ENCODE peak calls at places on chromosomes 1 and 21, in four cellular contexts. N is endodermal cell, S is left ventricle myocardium inferior, V is transverse colon. K is an unnamed sample. For H3K4me1, the result is how much of the 10 kb centered on the place peaks cover.

GRCh38 chr1:167460836-167461235 is 57.5 kb downstream of the CD247 start:
- DNase-seq in N (no peak), S (no peak), V (no peak), K (no peak)

GRCh38 chr1:203559523-203559922 is 65.6 kb downstream of the OPTC start:
- DNase-seq in N (no peak), S (no peak), V (no peak), K (peak)

GRCh38 chr1:248828845-248829244 is 3.1 kb upstream of the SH3BP5L start:
- DNase-seq in N (no peak), S (no peak), V (no peak), K (no peak)

GRCh38 chr21:28333455-28334108 is 659.1 kb downstream of the LTN1 start:
- DNase-seq in N (no peak), S (no peak), V (no peak), K (no peak)

GRCh38 chr1:77900687-77901293 is 12.4 kb downstream of the NEXN start:
- DNase-seq in N (peak), S (no peak), V (peak), K (peak)

GRCh38 chr1:227948493-227949260 is 945 bp upstream of the WNT9A start:
- DNase-seq in N (no peak), S (no peak), V (no peak), K (peak)

GRCh38 chr1:207918571-207918970 is 7.6 kb upstream of the CD34 start:
- DNase-seq in N (no peak), S (no peak), V (no peak), K (no peak)

GRCh38 chr1:191162762-191163161 is 685.1 kb upstream of the BRINP3 start:
- DNase-seq in N (no peak), S (no peak), V (no peak), K (no peak)

GRCh38 chr1:53196485-53197271 is at the start of gene CPT2:
- DNase-seq in N (peak), S (peak), V (peak), K (peak)

GRCh38 chr1:245888809-245889208 is 618.3 kb downstream of the SMYD3 start:
- DNase-seq in N (peak), S (no peak), V (no peak), K (no peak)

GRCh38 chr1:24984800-24985552 is 54.9 kb upstream of the RUNX3 start:
- DNase-seq in N (peak), S (no peak), V (no peak), K (no peak)

GRCh38 chr1:223189903-223190724 is 47.1 kb upstream of the TLR5 start:
- DNase-seq in N (peak), S (no peak), V (no peak), K (no peak)

GRCh38 chr1:89607888-89608626 is 24.9 kb upstream of the LRRC8C start:
- DNase-seq in N (no peak), S (peak), V (no peak), K (no peak)

GRCh38 chr1:4801192-4801924 is 146.9 kb downstream of the AJAP1 start:
- DNase-seq in N (no peak), S (peak), V (peak), K (no peak)

GRCh38 chr1:234583755-234584430 is 26.1 kb downstream of the IRF2BP2 start:
- DNase-seq in N (no peak), S (no peak), V (no peak), K (peak)

GRCh38 chr21:25350056-25350455 is 257.2 kb downstream of the MRPL39 start:
- DNase-seq in N (peak), S (no peak), V (no peak), K (no peak)

GRCh38 chr1:6998267-6998666 is 213.0 kb downstream of the CAMTA1 start:
- DNase-seq in N (peak), S (peak), V (peak), K (no peak)

GRCh38 chr1:145958734-145959133 is 917 bp upstream of the LIX1L start:
- DNase-seq in N (no peak), S (no peak), V (no peak), K (no peak)
- H3K4me1 ChIP-seq in N (under half), S (half or more), V (half or more), K (half or more)

DNA sequence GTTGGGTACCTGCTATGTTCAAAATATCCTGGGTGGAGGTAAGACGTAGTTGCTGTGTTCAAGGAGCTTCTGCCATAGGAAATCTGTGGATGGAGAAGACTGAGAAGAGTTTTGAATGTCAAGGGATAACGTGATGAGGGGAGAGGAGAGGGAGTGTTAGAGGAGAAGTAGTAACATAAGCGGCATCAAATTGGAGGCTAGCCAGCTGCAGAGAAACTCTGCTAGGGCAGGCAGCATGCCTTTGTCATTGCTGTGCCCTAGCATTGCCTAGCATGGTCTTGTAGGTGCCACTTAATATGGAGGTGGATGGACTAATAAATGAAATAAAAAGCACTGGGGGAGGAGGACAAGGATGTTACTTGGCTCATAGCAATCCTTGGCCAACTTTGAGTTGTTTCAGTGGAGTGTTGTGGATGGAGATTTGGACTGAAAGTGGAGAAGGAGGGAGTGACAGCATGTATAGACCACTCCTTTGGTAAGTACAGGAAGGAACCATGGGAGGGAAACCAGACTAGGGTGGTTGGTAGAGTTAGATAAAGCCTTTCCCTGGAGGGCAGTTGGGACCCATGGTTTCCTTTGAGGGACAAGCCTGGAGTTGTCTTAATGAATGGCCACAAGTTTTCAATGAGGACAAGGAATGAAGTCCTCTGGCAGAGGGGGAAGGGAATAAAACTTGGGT is 6.3 kb downstream of the VANGL1 start:
- DNase-seq in N (peak), S (no peak), V (no peak), K (no peak)
- H3K27ac ChIP-seq in N (no peak), S (no peak), V (no peak), K (no peak)

GRCh38 chr1:206736878-206737728 is 33.5 kb upstream of the IL19 start:
- DNase-seq in N (no peak), S (no peak), V (peak), K (no peak)

GRCh38 chr1:206737729-206738222 is 32.8 kb upstream of the IL19 start:
- DNase-seq in N (no peak), S (no peak), V (no peak), K (no peak)

GRCh38 chr1:206741142-206741701 is 29.4 kb upstream of the IL19 start:
- DNase-seq in N (no peak), S (no peak), V (no peak), K (no peak)

GRCh38 chr1:206739411-206740076 is 31.0 kb upstream of the IL19 start:
- DNase-seq in N (no peak), S (no peak), V (peak), K (no peak)

GRCh38 chr1:206738370-206739366 is 31.9 kb upstream of the IL19 start:
- DNase-seq in N (peak), S (no peak), V (no peak), K (no peak)
- TF ChIP-seq CTCF in N (peak), S (peak), V (no peak), K (no peak)

DNA sequence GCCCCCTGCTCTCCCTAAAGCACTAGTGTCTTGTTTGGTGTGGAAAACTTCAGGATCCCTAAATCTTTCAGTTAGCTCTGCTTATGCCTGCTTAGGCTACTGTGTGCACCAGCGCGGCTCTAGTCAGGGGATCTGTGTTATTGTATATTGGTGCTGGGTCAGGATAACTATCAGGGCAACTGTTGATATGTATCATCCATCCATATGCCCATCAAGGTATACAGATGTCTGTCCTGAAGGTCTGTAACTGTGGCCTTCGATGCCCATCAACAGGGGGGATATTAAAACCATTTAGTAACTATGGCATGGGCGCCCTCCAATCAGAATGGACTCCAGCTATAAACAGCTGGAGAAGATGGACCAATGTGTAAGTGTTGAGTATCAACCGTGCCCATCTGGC is 12.4 kb downstream of the NT5C1A start:
- DNase-seq in N (no peak), S (no peak), V (no peak), K (no peak)
- H3K4me1 ChIP-seq in N (under half), S (under half), V (under half), K (under half)

DNA sequence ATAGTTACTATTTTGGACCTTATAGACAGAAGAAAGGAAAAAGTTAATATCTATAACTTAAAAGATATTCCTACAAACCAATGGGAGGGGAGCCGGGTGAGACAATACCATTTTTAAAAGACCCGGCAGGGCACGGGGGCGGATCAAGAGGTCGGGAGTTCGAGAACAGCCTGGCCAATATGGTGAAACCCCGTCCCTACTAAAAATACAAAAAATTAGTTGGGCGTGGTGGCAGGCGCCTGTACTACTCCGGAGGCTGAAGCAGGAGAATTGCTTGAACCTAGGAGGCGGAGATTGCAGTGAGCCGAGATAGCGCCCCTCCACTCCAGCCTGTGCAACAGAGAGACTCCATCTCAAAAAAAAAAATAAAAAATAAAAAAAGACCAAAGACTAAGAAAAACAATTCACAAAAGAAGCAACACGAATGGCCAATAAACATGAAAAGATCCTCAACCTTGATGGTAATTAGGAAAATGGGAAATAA is 1.2 kb upstream of the PSMB2 start:
- DNase-seq in N (no peak), S (no peak), V (peak), K (no peak)
- H3K27ac ChIP-seq in N (no peak), S (peak), V (peak), K (peak)

GRCh38 chr1:243473281-243474210 is 217.7 kb downstream of the SDCCAG8 start:
- DNase-seq in N (peak), S (no peak), V (no peak), K (no peak)

GRCh38 chr1:243471026-243471685 is 215.3 kb downstream of the SDCCAG8 start:
- DNase-seq in N (peak), S (no peak), V (no peak), K (no peak)

GRCh38 chr1:243474384-243474851 is 218.6 kb downstream of the SDCCAG8 start:
- DNase-seq in N (peak), S (no peak), V (no peak), K (no peak)

GRCh38 chr1:243471754-243472725 is 216.2 kb downstream of the SDCCAG8 start:
- DNase-seq in N (peak), S (no peak), V (no peak), K (no peak)

DNA sequence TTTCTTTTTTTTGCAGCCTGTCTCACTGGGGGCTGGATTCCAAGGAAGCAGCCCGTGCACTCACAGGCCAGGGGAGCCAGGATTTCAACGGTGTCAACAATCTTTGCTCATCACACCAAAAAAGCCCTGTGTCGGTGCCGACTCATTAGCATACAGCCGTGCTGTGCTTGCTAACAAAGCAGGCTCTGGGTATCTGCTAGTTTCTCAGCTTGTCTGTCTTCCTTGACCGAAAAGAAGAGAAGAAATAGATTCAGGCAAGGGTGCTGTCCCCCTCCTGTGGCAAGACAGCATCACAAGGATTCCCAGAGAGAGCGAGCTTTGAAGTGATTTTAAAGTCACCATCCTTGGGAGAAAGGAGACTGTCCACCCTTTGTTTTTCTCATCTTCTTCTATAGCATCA is 214.7 kb downstream of the SDCCAG8 start:
- DNase-seq in N (peak), S (no peak), V (no peak), K (no peak)
- TF ChIP-seq CTCF in N (peak), S (no peak), V (no peak), K (no peak)

K was measured in tibial artery.